ENCODE peak calls at places on chromosomes 3 and 15, in six cellular contexts. One of them, this sample, is unnamed. For H3K9me3, the result is how much of the 10 kb centered on the place peaks cover.

GRCh38 chr15:92733934-92734521 is 78.5 kb upstream of the FAM174B start:
- DNase-seq in PC-3: no peak
- DNase-seq in heart right ventricle: no peak
- DNase-seq in AG04450: no peak
- DNase-seq in sigmoid colon: no peak
- DNase-seq in adrenal gland: peak
- DNase-seq in this sample: no peak

GRCh38 chr3:25674670-25675069 is 10.0 kb upstream of the TOP2B start:
- DNase-seq in PC-3: no peak
- DNase-seq in heart right ventricle: no peak
- DNase-seq in AG04450: no peak
- DNase-seq in sigmoid colon: no peak
- DNase-seq in adrenal gland: no peak
- DNase-seq in this sample: no peak

GRCh38 chr3:51676102-51676640 is 5.1 kb downstream of the TEX264 start:
- DNase-seq in PC-3: no peak
- DNase-seq in heart right ventricle: no peak
- DNase-seq in AG04450: no peak
- DNase-seq in sigmoid colon: no peak
- DNase-seq in adrenal gland: no peak
- DNase-seq in this sample: no peak

GRCh38 chr3:192888121-192888520 is 29.5 kb downstream of the MB21D2 start:
- DNase-seq in PC-3: peak
- DNase-seq in heart right ventricle: no peak
- DNase-seq in AG04450: no peak
- DNase-seq in sigmoid colon: no peak
- DNase-seq in adrenal gland: no peak
- DNase-seq in this sample: no peak

GRCh38 chr3:146974001-146974400 is 368.9 kb upstream of the PLSCR5 start:
- DNase-seq in PC-3: no peak
- DNase-seq in heart right ventricle: no peak
- DNase-seq in AG04450: no peak
- DNase-seq in sigmoid colon: no peak
- DNase-seq in adrenal gland: no peak
- DNase-seq in this sample: no peak

GRCh38 chr3:188058569-188059184 is 95.3 kb upstream of the LPP start:
- DNase-seq in PC-3: no peak
- DNase-seq in heart right ventricle: no peak
- DNase-seq in AG04450: no peak
- DNase-seq in sigmoid colon: no peak
- DNase-seq in adrenal gland: no peak
- DNase-seq in this sample: no peak

GRCh38 chr15:66831801-66832390 is 129.9 kb downstream of the SMAD6 start:
- DNase-seq in PC-3: no peak
- DNase-seq in heart right ventricle: no peak
- DNase-seq in AG04450: no peak
- DNase-seq in sigmoid colon: no peak
- DNase-seq in adrenal gland: no peak
- DNase-seq in this sample: no peak

GRCh38 chr3:94137377-94137776 is 74.5 kb downstream of the NSUN3 start:
- DNase-seq in PC-3: no peak
- DNase-seq in heart right ventricle: no peak
- DNase-seq in AG04450: no peak
- DNase-seq in sigmoid colon: no peak
- DNase-seq in adrenal gland: no peak
- DNase-seq in this sample: no peak

GRCh38 chr3:143786229-143787199 is 61.8 kb downstream of the SLC9A9 start:
- DNase-seq in PC-3: no peak
- DNase-seq in heart right ventricle: peak
- DNase-seq in AG04450: no peak
- DNase-seq in sigmoid colon: peak
- DNase-seq in adrenal gland: peak
- DNase-seq in this sample: no peak

GRCh38 chr15:55268054-55268695 is 21.4 kb downstream of the RAB27A start:
- DNase-seq in PC-3: no peak
- DNase-seq in heart right ventricle: no peak
- DNase-seq in AG04450: no peak
- DNase-seq in sigmoid colon: no peak
- DNase-seq in adrenal gland: no peak
- DNase-seq in this sample: no peak

GRCh38 chr3:194833511-194833910 is 147.8 kb downstream of the FAM43A start:
- DNase-seq in PC-3: peak
- DNase-seq in heart right ventricle: no peak
- DNase-seq in AG04450: no peak
- DNase-seq in sigmoid colon: no peak
- DNase-seq in adrenal gland: no peak
- DNase-seq in this sample: no peak

GRCh38 chr3:31377045-31377642 is 155.6 kb upstream of the STT3B start:
- DNase-seq in PC-3: peak
- DNase-seq in heart right ventricle: no peak
- DNase-seq in AG04450: peak
- DNase-seq in sigmoid colon: no peak
- DNase-seq in adrenal gland: peak
- DNase-seq in this sample: no peak

GRCh38 chr15:33021806-33022389 is 172.6 kb downstream of the FMN1 start:
- DNase-seq in PC-3: peak
- DNase-seq in heart right ventricle: no peak
- DNase-seq in AG04450: peak
- DNase-seq in sigmoid colon: no peak
- DNase-seq in adrenal gland: peak
- DNase-seq in this sample: no peak

GRCh38 chr3:141578197-141578596 is 91.4 kb downstream of the RASA2 start:
- DNase-seq in PC-3: no peak
- DNase-seq in heart right ventricle: no peak
- DNase-seq in AG04450: peak
- DNase-seq in sigmoid colon: no peak
- DNase-seq in adrenal gland: no peak
- DNase-seq in this sample: no peak

GRCh38 chr15:38398134-38398533 is 55.8 kb upstream of the FAM98B start:
- DNase-seq in PC-3: peak
- DNase-seq in heart right ventricle: peak
- DNase-seq in AG04450: peak
- DNase-seq in sigmoid colon: peak
- DNase-seq in adrenal gland: peak
- DNase-seq in this sample: peak

GRCh38 chr3:53464424-53464823 is 30.0 kb upstream of the CACNA1D start:
- DNase-seq in PC-3: peak
- DNase-seq in heart right ventricle: no peak
- DNase-seq in AG04450: no peak
- DNase-seq in sigmoid colon: no peak
- DNase-seq in adrenal gland: peak
- DNase-seq in this sample: no peak

GRCh38 chr3:70885636-70886035 is 573.2 kb upstream of the MDFIC2 start:
- DNase-seq in PC-3: no peak
- DNase-seq in heart right ventricle: no peak
- DNase-seq in AG04450: no peak
- DNase-seq in sigmoid colon: no peak
- DNase-seq in adrenal gland: no peak
- DNase-seq in this sample: no peak

GRCh38 chr3:70890085-70890484 is 577.6 kb upstream of the MDFIC2 start:
- DNase-seq in PC-3: no peak
- DNase-seq in heart right ventricle: no peak
- DNase-seq in AG04450: no peak
- DNase-seq in sigmoid colon: no peak
- DNase-seq in adrenal gland: no peak
- DNase-seq in this sample: no peak

DNA sequence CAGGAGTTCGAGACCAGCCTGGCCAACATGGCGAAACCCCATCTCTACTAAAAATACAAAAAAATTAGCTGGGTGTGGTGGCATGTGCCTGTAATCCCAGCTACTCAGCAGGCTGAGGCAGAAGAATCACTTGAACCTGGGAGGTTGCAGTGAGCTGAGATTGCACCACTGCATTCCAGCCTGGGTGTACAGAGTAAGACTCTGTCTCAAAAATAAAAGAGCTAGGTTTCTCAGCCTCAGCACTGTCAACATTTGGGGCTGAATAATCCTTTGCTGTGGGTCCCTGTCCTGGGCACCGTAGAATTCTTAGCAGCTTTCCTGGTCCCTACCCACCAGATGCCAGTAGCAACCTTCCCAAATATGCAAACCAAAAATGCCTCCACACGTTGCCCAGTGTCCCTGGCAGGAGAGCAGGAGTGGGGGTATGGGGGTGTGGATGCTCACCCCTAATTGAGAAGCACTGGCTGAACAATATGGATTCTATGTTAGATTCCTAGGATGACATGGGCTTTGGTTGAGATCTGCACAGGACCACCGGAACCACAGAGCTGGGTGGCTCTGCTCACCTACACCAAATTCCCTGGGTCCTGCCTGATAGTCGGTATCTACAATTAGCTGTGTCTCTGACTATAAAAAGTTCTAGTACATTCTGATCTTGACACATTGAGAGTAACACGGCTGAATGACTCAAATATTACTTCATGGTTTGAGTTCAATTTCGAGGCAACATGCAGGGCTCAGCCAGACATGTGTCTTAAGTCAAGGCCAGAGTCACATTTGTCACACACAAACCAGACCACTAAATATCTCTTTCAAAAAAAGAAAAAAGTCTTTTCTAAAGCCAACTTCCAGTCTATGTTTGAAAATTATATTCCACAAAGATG is 577.0 kb upstream of the MDFIC2 start:
- DNase-seq in PC-3: no peak
- DNase-seq in heart right ventricle: no peak
- DNase-seq in AG04450: no peak
- DNase-seq in sigmoid colon: no peak
- DNase-seq in adrenal gland: peak
- DNase-seq in this sample: peak
- H3K27ac ChIP-seq in PC-3: no peak
- H3K27ac ChIP-seq in heart right ventricle: peak
- H3K27ac ChIP-seq in AG04450: no peak
- H3K27ac ChIP-seq in sigmoid colon: peak
- H3K27ac ChIP-seq in adrenal gland: no peak
- H3K27ac ChIP-seq in this sample: peak

DNA sequence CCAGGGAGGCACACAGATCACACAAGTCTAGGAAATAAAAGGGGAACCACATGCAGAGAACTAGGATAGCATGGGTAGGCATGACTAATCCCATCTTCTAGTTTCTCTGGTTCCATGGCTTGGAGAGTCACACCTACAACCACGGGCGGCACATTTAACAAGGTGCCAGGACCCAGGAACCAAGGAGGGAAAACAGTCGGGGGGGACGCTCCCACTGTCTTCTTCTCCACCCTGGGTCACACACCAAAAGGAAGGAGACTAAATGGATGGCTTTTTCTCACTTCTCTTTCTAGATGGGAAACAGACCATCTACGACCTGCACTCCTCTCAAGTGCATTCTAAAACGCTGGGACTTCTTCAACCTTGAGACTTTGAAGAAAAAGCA is 4.6 kb upstream of the SMCO1 start:
- DNase-seq in PC-3: no peak
- DNase-seq in heart right ventricle: no peak
- DNase-seq in AG04450: no peak
- DNase-seq in sigmoid colon: no peak
- DNase-seq in adrenal gland: no peak
- DNase-seq in this sample: no peak
- H3K9me3 ChIP-seq in PC-3: under half
- H3K9me3 ChIP-seq in heart right ventricle: under half
- H3K9me3 ChIP-seq in AG04450: under half
- H3K9me3 ChIP-seq in sigmoid colon: under half
- H3K9me3 ChIP-seq in adrenal gland: under half
- H3K9me3 ChIP-seq in this sample: under half

GRCh38 chr3:149969110-149969944 is 1.4 kb downstream of the PFN2 start:
- DNase-seq in PC-3: peak
- DNase-seq in heart right ventricle: no peak
- DNase-seq in AG04450: peak
- DNase-seq in sigmoid colon: peak
- DNase-seq in adrenal gland: peak
- DNase-seq in this sample: peak

GRCh38 chr3:149968216-149968615 is 2.5 kb downstream of the PFN2 start:
- DNase-seq in PC-3: peak
- DNase-seq in heart right ventricle: no peak
- DNase-seq in AG04450: no peak
- DNase-seq in sigmoid colon: no peak
- DNase-seq in adrenal gland: no peak
- DNase-seq in this sample: no peak

GRCh38 chr3:149964296-149964695 is 6.4 kb downstream of the PFN2 start:
- DNase-seq in PC-3: no peak
- DNase-seq in heart right ventricle: no peak
- DNase-seq in AG04450: no peak
- DNase-seq in sigmoid colon: no peak
- DNase-seq in adrenal gland: no peak
- DNase-seq in this sample: no peak

GRCh38 chr3:149965278-149965677 is 5.4 kb downstream of the PFN2 start:
- DNase-seq in PC-3: no peak
- DNase-seq in heart right ventricle: no peak
- DNase-seq in AG04450: no peak
- DNase-seq in sigmoid colon: no peak
- DNase-seq in adrenal gland: no peak
- DNase-seq in this sample: no peak

GRCh38 chr3:149967067-149967685 is 3.5 kb downstream of the PFN2 start:
- DNase-seq in PC-3: peak
- DNase-seq in heart right ventricle: no peak
- DNase-seq in AG04450: no peak
- DNase-seq in sigmoid colon: no peak
- DNase-seq in adrenal gland: no peak
- DNase-seq in this sample: no peak
- TF ChIP-seq CTCF in PC-3: peak
- TF ChIP-seq CTCF in heart right ventricle: peak
- TF ChIP-seq CTCF in AG04450: peak
- TF ChIP-seq CTCF in sigmoid colon: peak
- TF ChIP-seq CTCF in adrenal gland: peak
- TF ChIP-seq CTCF in this sample: peak

GRCh38 chr15:100922192-100923040 is 3.3 kb downstream of the LRRK1 start:
- DNase-seq in PC-3: no peak
- DNase-seq in heart right ventricle: no peak
- DNase-seq in AG04450: no peak
- DNase-seq in sigmoid colon: no peak
- DNase-seq in adrenal gland: no peak
- DNase-seq in this sample: no peak
- H3K27ac ChIP-seq in PC-3: no peak
- H3K27ac ChIP-seq in heart right ventricle: no peak
- H3K27ac ChIP-seq in AG04450: no peak
- H3K27ac ChIP-seq in sigmoid colon: peak
- H3K27ac ChIP-seq in adrenal gland: no peak
- H3K27ac ChIP-seq in this sample: no peak